ENCODE peak calls at places on chromosomes 3 and 15, in ten cellular contexts. G is astrocyte, Z is neuronal stem cell, T is mammary epithelial cell, B is IMR-90, L is HCT116, E is fibroblast of lung, H is PC-3, M is adipocyte, O is HepG2. A is an unnamed sample.

GRCh38 chr15:46260937-46261336 is 626.1 kb downstream of the SQOR start:
- DNase-seq in G (no peak), Z (no peak), T (no peak), B (no peak), L (no peak), E (no peak), H (peak; percentile 5), M (no peak), O (no peak), A (no peak)

GRCh38 chr15:50797926-50798325 is 32.4 kb upstream of the SPPL2A start:
- DNase-seq in G (no peak), Z (no peak), T (peak; percentile 77), B (no peak), L (no peak), E (no peak), H (peak; percentile 73), M (no peak), O (no peak), A (no peak)

GRCh38 chr15:37015025-37015424 is 85.3 kb downstream of the MEIS2 start:
- DNase-seq in G (peak; percentile 91), Z (no peak), T (peak; percentile 35), B (no peak), L (no peak), E (peak; percentile 90), H (no peak), M (peak; percentile 90), O (no peak), A (peak; percentile 96)

GRCh38 chr3:45496550-45496949 is 98.0 kb upstream of the LIMD1 start:
- DNase-seq in G (no peak), Z (no peak), T (no peak), B (no peak), L (no peak), E (no peak), H (no peak), M (peak; percentile 51), O (no peak), A (no peak)

GRCh38 chr3:169772530-169772950 is 656 bp upstream of the MYNN start:
- DNase-seq in G (peak; percentile 65), Z (peak; percentile 75), T (peak; percentile 81), B (peak; percentile 81), L (peak; percentile 75), E (peak; percentile 77), H (peak; percentile 80), M (peak; percentile 84), O (peak; percentile 78), A (peak; percentile 91)

GRCh38 chr3:136858381-136858780 is 3.6 kb upstream of the NCK1 start:
- DNase-seq in G (no peak), Z (no peak), T (no peak), B (no peak), L (no peak), E (no peak), H (no peak), M (no peak), O (no peak), A (no peak)

GRCh38 chr3:133535971-133536634 is 37.4 kb upstream of the CDV3 start:
- DNase-seq in G (peak; percentile 89), Z (no peak), T (peak; percentile 85), B (peak; percentile 98), L (no peak), E (peak; percentile 92), H (peak; percentile 85), M (peak; percentile 91), O (peak; percentile 70), A (no peak)

GRCh38 chr15:38145671-38146111 is 106.9 kb upstream of the SPRED1 start:
- DNase-seq in G (no peak), Z (no peak), T (no peak), B (no peak), L (no peak), E (no peak), H (no peak), M (peak; percentile 31), O (no peak), A (peak; percentile 59)

DNA sequence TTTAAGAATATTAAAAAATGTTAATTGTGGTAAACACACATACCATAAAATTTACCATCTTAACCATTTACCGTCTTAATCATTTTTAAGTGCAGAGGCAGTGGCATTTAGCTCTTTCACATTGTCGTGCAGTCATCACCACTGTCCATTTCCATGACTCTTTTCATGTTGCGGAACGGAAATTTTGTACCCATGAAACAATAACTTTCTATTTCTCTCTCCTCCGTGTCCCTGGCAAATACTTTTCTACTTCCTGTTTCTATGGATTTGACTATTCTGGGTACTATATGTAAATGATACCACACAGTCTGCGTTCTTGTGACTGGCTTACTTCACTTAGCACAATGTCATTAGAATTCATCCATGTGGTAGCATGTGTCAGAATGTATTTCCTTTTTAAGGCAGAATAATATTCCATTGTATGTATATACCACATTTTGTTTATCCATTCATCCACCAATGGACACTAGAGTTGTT is 27.9 kb downstream of the AKAP13 start:
- DNase-seq in G (no peak), Z (no peak), T (no peak), B (no peak), L (no peak), E (no peak), H (no peak), M (no peak), O (no peak), A (no peak)
- H3K4me3 ChIP-seq in G (no peak overlapping the region), Z (no peak overlapping the region), T (no peak overlapping the region), B (no peak overlapping the region), L (no peak overlapping the region), E (no peak overlapping the region), H (peak overlapping the region; percentile 10), M (no peak overlapping the region), O (no peak overlapping the region), A (no peak overlapping the region)

GRCh38 chr15:58489289-58489688 is 57.5 kb downstream of the LIPC start:
- DNase-seq in G (no peak), Z (no peak), T (no peak), B (no peak), L (no peak), E (no peak), H (no peak), M (no peak), O (no peak), A (no peak)

GRCh38 chr15:58491499-58492202 is 59.9 kb downstream of the LIPC start:
- DNase-seq in G (no peak), Z (no peak), T (no peak), B (no peak), L (no peak), E (no peak), H (no peak), M (no peak), O (no peak), A (no peak)

GRCh38 chr15:58490405-58491150 is 58.8 kb downstream of the LIPC start:
- DNase-seq in G (no peak), Z (no peak), T (no peak), B (no peak), L (no peak), E (no peak), H (no peak), M (no peak), O (no peak), A (no peak)

GRCh38 chr15:58491151-58491473 is 59.3 kb downstream of the LIPC start:
- DNase-seq in G (no peak), Z (no peak), T (no peak), B (no peak), L (no peak), E (no peak), H (no peak), M (no peak), O (no peak), A (no peak)

GRCh38 chr15:58489693-58490404 is 58.1 kb downstream of the LIPC start:
- DNase-seq in G (no peak), Z (no peak), T (no peak), B (no peak), L (no peak), E (no peak), H (no peak), M (no peak), O (no peak), A (no peak)
- H3K9ac ChIP-seq in G (no peak overlapping the region), Z (no peak overlapping the region), T (no peak overlapping the region), B (no peak overlapping the region), L (no peak overlapping the region), E (no peak overlapping the region), H (no peak overlapping the region), M (no peak overlapping the region), O (no peak overlapping the region), A (no peak overlapping the region)

GRCh38 chr15:97984157-97984556 is 23.7 kb downstream of the ARRDC4 start:
- DNase-seq in G (no peak), Z (no peak), T (no peak), B (no peak), L (no peak), E (no peak), H (no peak), M (no peak), O (no peak), A (no peak)

GRCh38 chr15:97978408-97979130 is 18.1 kb downstream of the ARRDC4 start:
- DNase-seq in G (no peak), Z (no peak), T (no peak), B (no peak), L (no peak), E (peak; percentile 53), H (no peak), M (no peak), O (peak; percentile 58), A (no peak)

GRCh38 chr15:97981058-97981457 is 20.6 kb downstream of the ARRDC4 start:
- DNase-seq in G (no peak), Z (no peak), T (no peak), B (no peak), L (no peak), E (no peak), H (no peak), M (no peak), O (no peak), A (no peak)

GRCh38 chr15:97979131-97979502 is 18.6 kb downstream of the ARRDC4 start:
- DNase-seq in G (no peak), Z (no peak), T (no peak), B (no peak), L (no peak), E (no peak), H (no peak), M (no peak), O (no peak), A (no peak)

DNA sequence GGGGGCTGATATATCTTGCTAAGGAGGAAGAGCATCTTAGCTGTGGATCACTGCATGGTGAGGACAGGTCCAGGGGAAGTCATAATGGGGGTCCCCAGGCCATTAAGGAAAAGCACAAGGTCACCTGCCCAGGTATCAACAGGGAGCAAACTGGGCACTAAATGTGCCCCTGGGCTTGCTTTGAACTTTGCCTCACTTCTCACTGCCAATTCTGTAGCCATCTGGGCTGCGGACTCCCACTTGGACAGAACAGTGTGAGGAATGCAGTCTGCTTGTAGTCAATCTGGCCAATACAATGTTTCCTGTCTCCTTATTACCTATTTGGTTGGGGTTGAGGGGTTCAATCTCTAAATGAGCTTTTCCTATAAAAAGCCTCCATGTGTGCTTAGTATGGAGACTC is 21.3 kb downstream of the ARRDC4 start:
- DNase-seq in G (no peak), Z (no peak), T (no peak), B (no peak), L (no peak), E (no peak), H (no peak), M (no peak), O (no peak), A (no peak)
- H3K27me3 ChIP-seq in G (no peaks in the 10 kb centered on the region), Z (no peaks in the 10 kb centered on the region), T (no peaks in the 10 kb centered on the region), B (no peaks in the 10 kb centered on the region), L (peaks cover 3% of the 10 kb centered on the region), E (no peaks in the 10 kb centered on the region), H (no peaks in the 10 kb centered on the region), M (no peaks in the 10 kb centered on the region), O (no peaks in the 10 kb centered on the region), A (no peaks in the 10 kb centered on the region)

GRCh38 chr3:69052567-69052898 is 400 bp upstream of the TMF1 start:
- DNase-seq in G (no peak), Z (peak; percentile 14), T (no peak), B (no peak), L (no peak), E (no peak), H (no peak), M (no peak), O (no peak), A (no peak)

GRCh38 chr3:69058947-69059224 is 6.8 kb upstream of the TMF1 start:
- DNase-seq in G (no peak), Z (no peak), T (no peak), B (no peak), L (no peak), E (no peak), H (no peak), M (no peak), O (no peak), A (no peak)

GRCh38 chr3:69059688-69060087 is 7.6 kb upstream of the TMF1 start:
- DNase-seq in G (no peak), Z (no peak), T (no peak), B (no peak), L (no peak), E (no peak), H (no peak), M (no peak), O (no peak), A (no peak)

GRCh38 chr3:69063636-69064035 is 11.5 kb upstream of the TMF1 start:
- DNase-seq in G (no peak), Z (no peak), T (no peak), B (no peak), L (no peak), E (no peak), H (no peak), M (no peak), O (no peak), A (no peak)

GRCh38 chr3:69058180-69058946 is 6.2 kb upstream of the TMF1 start:
- DNase-seq in G (no peak), Z (no peak), T (no peak), B (no peak), L (no peak), E (no peak), H (no peak), M (no peak), O (no peak), A (peak; percentile 56)
- H3K4me3 ChIP-seq in G (no peak overlapping the region), Z (no peak overlapping the region), T (no peak overlapping the region), B (no peak overlapping the region), L (no peak overlapping the region), E (no peak overlapping the region), H (no peak overlapping the region), M (no peak overlapping the region), O (no peak overlapping the region), A (no peak overlapping the region)

A was measured in Karpas-422.